ENCODE peak calls at places on chromosome 19, in nine cellular contexts. R is GM23248, S is PC-3, G is hepatocyte, E is HCT116, Z is neural progenitor cell, F is SK-N-SH, L is MM.1S, K is OCI-LY7. P is an unnamed sample.

GRCh38 chr19:2271516-2272103 is 10.4 kb downstream of the PEAK3 start:
- DNase-seq in S (peak), L (peak), F (no peak), K (no peak), R (peak), G (peak), Z (peak), E (no peak), P (no peak)

GRCh38 chr19:4506449-4507149 is 11.7 kb downstream of the PLIN4 start:
- DNase-seq in F (no peak), L (no peak), E (no peak), Z (no peak), S (peak), R (peak), G (no peak), K (no peak), P (no peak)

GRCh38 chr19:18603958-18604819 is 2.4 kb downstream of the CRLF1 start:
- DNase-seq in K (no peak), G (no peak), E (no peak), R (no peak), F (peak), S (no peak), L (no peak), Z (peak), P (peak)

GRCh38 chr19:1102407-1103106 is 1.2 kb upstream of the GPX4 start:
- DNase-seq in G (peak), S (peak), E (peak), K (peak), F (no peak), R (peak), L (no peak), Z (no peak), P (no peak)

GRCh38 chr19:3528080-3528479 is 10.9 kb upstream of the TEKTIP1 start:
- DNase-seq in S (no peak), E (no peak), F (no peak), Z (no peak), L (no peak), G (no peak), R (no peak), K (no peak), P (no peak)

GRCh38 chr19:57068921-57069697 is 50.7 kb upstream of the USP29 start:
- DNase-seq in R (no peak), Z (no peak), K (no peak), F (peak), E (no peak), S (peak), L (no peak), G (no peak), P (peak)

GRCh38 chr19:33374406-33374703 is 846 bp downstream of the CEBPG start:
- DNase-seq in K (peak), R (peak), G (no peak), F (peak), Z (peak), E (no peak), L (no peak), S (peak), P (no peak)

GRCh38 chr19:4867534-4868285 is at the start of gene PLIN3:
- DNase-seq in G (peak), F (peak), R (peak), E (peak), Z (peak), S (peak), K (peak), L (peak), P (peak)

GRCh38 chr19:3450796-3451411 is 29.4 kb downstream of the SMIM24 start:
- DNase-seq in S (peak), E (no peak), R (peak), K (no peak), Z (no peak), G (peak), L (peak), F (no peak), P (no peak)

GRCh38 chr19:2567580-2567979 is 91.7 kb downstream of the GADD45B start:
- DNase-seq in K (no peak), R (peak), L (no peak), S (no peak), Z (no peak), E (no peak), G (no peak), F (no peak), P (no peak)

GRCh38 chr19:33946535-33947323 is 150.1 kb downstream of the KCTD15 start:
- DNase-seq in S (no peak), K (no peak), R (no peak), G (no peak), L (no peak), F (no peak), E (no peak), Z (peak), P (no peak)

GRCh38 chr19:18743281-18743825 is 47.8 kb downstream of the COMP start:
- DNase-seq in L (no peak), G (peak), F (peak), S (no peak), Z (peak), K (no peak), R (no peak), E (no peak), P (no peak)

GRCh38 chr19:40416918-40417713 is 3.9 kb upstream of the PRX start:
- DNase-seq in R (peak), L (no peak), F (no peak), S (peak), K (peak), G (no peak), Z (no peak), E (no peak), P (no peak)

GRCh38 chr19:17871032-17871877 is 490 bp upstream of the SLC5A5 start:
- DNase-seq in R (no peak), F (no peak), L (no peak), Z (no peak), G (no peak), K (no peak), S (no peak), E (no peak), P (no peak)

GRCh38 chr19:48551437-48552302 is at the start of gene SULT2B1:
- DNase-seq in F (peak), R (no peak), G (no peak), S (peak), K (no peak), L (no peak), Z (no peak), E (no peak), P (no peak)

GRCh38 chr19:21707065-21707464 is 60.3 kb downstream of the ZNF100 start:
- DNase-seq in L (no peak), F (no peak), E (no peak), R (no peak), G (no peak), Z (no peak), S (no peak), K (no peak), P (no peak)

GRCh38 chr19:10151521-10151920 is 31.8 kb upstream of the EIF3G start:
- DNase-seq in Z (no peak), E (no peak), F (no peak), G (no peak), L (no peak), S (no peak), K (no peak), R (no peak), P (no peak)

GRCh38 chr19:40154121-40154680 is 37.0 kb upstream of the MAP3K10 start:
- DNase-seq in L (no peak), Z (no peak), R (no peak), G (no peak), S (no peak), K (no peak), F (no peak), E (no peak), P (no peak)

GRCh38 chr19:49913720-49914119 is 15.3 kb upstream of the ATF5 start:
- DNase-seq in L (no peak), S (no peak), K (no peak), Z (no peak), E (no peak), G (no peak), F (no peak), R (no peak), P (no peak)

GRCh38 chr19:49952906-49953305 is 8.1 kb downstream of the SIGLEC11 start:
- DNase-seq in R (no peak), S (no peak), L (no peak), K (no peak), Z (no peak), F (no peak), G (no peak), E (no peak), P (no peak)

GRCh38 chr19:46413262-46414031 is at the start of gene CCDC8:
- DNase-seq in G (peak), Z (peak), S (no peak), L (no peak), E (no peak), R (peak), K (no peak), F (no peak), P (peak)

GRCh38 chr19:36246006-36246391 is 31.1 kb downstream of the ZNF146 start:
- DNase-seq in K (no peak), R (peak), L (no peak), F (peak), S (no peak), Z (no peak), G (no peak), E (no peak), P (no peak)

DNA sequence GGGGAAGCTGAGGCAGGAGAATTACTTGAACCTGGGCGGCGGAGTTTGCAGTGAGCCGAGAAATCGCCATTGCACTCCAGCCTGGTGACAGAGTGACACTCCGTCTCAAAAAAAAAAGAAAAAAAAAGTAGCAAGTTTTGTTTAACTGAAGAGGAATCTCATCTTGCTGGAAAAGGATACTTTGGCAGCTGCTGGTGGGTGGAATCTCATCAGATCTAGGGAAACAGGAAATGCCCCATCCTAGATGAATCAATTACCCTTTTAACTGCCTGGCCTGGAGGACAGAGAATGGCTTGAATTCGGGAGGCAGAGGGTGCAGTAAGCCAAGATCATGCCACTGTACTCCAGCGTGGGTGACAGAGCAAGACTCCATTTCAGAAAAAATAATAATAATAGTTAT is 8.4 kb downstream of the ZNF320 start:
- DNase-seq in F (no peak), K (no peak), E (no peak), R (no peak), G (no peak), L (no peak), Z (no peak), S (no peak), P (peak)
- TF ChIP-seq EZH2phosphoT487 in F (no peak), K (no peak), E (no peak), R (no peak), G (no peak), L (no peak), Z (no peak), S (no peak), P (no peak)

DNA sequence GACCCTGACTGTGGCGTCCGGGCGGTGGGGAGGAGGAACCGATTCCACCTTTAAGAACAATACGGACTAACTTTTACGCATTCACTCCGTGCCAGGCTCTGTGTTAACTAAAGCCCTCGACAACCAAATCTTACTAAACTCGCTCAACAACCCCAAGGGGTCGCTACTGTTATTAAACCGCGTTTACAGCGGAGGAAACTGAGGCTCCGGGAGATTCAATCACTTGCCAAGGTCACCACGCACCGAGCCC is 1.2 kb downstream of the SAMD1 start:
- DNase-seq in G (peak), R (peak), Z (peak), S (peak), E (no peak), F (peak), L (no peak), K (peak), P (peak)
- TF ChIP-seq EZH2phosphoT487 in G (no peak), R (no peak), Z (no peak), S (no peak), E (no peak), F (no peak), L (no peak), K (no peak), P (no peak)

DNA sequence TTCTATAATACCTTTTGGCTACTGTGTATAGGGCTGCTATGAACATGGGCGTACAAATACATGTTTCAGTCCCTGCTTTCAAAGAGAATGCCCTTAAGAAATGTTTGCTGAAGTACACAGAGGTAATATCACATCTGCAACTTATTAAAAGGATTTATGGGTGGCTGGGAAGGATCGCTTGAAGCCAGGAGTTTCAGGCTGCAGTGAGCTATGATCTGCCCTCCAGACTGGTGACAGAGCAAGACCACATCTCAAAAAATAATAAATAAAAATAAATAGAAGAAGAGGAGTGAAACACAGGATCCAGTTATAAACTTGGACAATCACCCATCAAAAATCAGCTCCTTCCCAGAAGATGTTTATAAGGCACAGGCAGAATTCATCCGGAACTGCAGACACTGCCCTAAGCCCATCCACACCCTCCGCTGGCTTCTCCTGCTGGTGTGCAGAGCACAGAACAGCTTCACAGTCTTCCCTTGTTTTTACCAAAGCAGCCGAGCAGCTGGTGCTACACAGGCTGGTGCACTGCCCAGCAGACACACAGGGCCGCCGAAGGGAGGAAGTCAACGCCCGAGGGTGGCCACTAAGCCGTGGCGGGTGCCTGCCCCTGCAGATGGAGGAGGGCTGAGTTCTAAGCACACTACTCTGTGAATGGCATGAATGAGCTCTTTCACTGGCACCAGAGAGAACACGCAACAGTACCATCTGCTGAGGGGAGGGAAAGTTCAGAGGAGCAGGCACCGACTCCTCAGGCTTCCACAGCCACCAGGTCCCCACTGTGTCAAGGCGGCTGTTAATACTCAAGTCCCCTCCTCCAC is 44.0 kb downstream of the BRD4 start:
- DNase-seq in L (peak), Z (peak), E (no peak), S (no peak), R (peak), K (peak), F (peak), G (no peak), P (no peak)
- TF ChIP-seq EZH2phosphoT487 in L (no peak), Z (no peak), E (no peak), S (no peak), R (no peak), K (no peak), F (no peak), G (no peak), P (no peak)

GRCh38 chr19:47445937-47446402 is 25.7 kb downstream of the SLC8A2 start:
- DNase-seq in E (no peak), Z (peak), F (peak), S (peak), R (peak), G (peak), K (peak), L (no peak), P (peak)
- TF ChIP-seq EZH2phosphoT487 in E (no peak), Z (no peak), F (no peak), S (no peak), R (no peak), G (no peak), K (no peak), L (no peak), P (no peak)

DNA sequence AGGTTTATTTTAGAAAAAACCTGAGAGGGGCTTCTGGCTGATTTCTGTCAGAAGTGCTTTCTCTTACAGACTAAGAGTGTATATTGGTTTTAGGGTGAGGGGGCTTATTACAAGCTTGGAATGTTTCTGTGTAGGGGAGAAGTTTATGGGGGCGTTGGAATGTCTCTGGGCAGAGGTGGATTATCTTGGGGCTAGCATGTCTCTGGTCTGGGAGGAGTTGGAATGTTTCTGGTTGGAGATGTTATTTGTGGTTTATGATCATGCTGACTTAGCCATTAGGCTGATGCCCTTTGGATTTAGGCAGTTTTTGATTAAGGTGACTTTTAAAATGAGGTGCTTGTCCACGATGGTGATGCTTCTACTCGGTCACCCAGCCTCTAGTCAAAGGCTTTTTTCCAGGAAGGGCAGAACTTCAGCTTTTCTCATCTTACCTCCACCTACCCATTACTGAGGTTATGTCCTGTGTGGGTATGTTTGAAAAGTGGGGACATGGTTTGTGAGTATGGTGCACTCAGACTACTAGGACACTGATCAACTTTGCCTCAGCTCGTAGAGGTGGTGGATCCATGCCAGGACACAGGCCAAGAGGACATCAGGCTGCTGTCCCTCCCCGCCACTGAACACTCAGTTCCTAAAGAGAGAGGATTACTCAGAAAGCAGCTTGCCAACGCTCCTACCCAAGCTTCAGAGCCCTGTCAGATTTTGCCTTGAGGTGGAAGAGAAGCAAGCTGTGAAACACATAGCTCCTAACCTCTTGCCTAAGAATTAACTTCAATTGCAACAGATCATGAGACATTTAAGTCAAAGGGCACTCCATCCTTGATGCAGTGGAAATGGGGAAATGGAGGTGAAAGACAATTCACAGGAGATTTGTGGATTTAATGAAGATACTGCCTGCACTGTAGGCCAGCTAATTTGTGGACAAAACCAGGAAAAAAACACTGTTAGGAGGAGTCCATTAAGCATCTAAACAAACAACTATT is 63.6 kb downstream of the ZNF44 start:
- DNase-seq in G (no peak), S (no peak), Z (no peak), R (peak), F (no peak), L (no peak), E (no peak), K (no peak), P (no peak)
- TF ChIP-seq EZH2phosphoT487 in G (no peak), S (no peak), Z (no peak), R (no peak), F (no peak), L (no peak), E (no peak), K (no peak), P (no peak)

GRCh38 chr19:43765109-43765876 is 10.5 kb upstream of the SMG9 start:
- DNase-seq in L (peak), F (no peak), G (peak), R (peak), S (peak), Z (no peak), K (peak), E (peak), P (no peak)
- TF ChIP-seq EZH2phosphoT487 in L (no peak), F (no peak), G (no peak), R (no peak), S (no peak), Z (no peak), K (no peak), E (no peak), P (no peak)

GRCh38 chr19:55099557-55100506 is 17.6 kb downstream of the PPP1R12C start:
- DNase-seq in L (no peak), E (no peak), Z (peak), F (no peak), R (no peak), S (peak), K (no peak), G (no peak), P (peak)
- TF ChIP-seq EZH2phosphoT487 in L (no peak), E (no peak), Z (no peak), F (no peak), R (no peak), S (no peak), K (no peak), G (no peak), P (no peak)

DNA sequence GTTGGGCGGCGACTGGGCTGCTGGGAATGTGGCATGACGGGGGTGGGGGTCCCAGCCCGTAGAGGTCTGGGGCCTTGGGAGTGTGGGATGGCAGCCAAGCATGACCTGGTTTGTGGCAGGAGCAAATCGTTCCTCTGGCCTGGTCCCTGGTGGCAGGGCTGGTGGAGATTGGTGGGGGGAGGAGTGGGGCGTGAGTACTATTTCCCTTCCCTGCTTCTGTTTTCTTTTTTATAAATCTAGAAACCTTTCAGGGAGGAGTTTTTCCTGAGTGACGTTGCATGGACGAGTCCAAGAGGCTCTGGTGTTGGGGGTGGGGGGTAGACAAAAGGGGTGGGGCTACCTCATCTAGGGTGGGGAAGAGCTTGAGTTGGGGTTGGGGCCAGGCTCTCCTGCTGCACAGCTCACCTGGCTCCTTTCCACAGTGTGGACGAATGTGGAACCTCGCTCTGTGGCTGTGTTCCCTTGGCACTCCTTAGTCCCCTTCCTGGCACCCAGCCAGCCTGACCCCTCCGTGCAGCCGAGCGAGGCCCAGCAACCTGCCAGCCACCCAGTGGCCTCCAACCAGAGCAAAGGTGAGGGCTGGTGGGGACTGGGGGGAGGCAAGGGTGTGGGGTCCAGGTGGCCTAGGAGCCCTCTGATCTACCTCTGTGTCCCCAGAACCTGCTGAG is 15.4 kb upstream of the PRR19 start:
- DNase-seq in K (peak), L (no peak), G (peak), F (peak), E (no peak), R (peak), S (no peak), Z (no peak), P (no peak)
- TF ChIP-seq EZH2phosphoT487 in K (no peak), L (no peak), G (no peak), F (no peak), E (no peak), R (no peak), S (no peak), Z (no peak), P (no peak)

GRCh38 chr19:30090963-30091362 is 148.9 kb downstream of the URI1 start:
- DNase-seq in G (no peak), Z (no peak), F (no peak), R (no peak), E (no peak), S (no peak), K (no peak), L (no peak), P (no peak)
- TF ChIP-seq EZH2phosphoT487 in G (no peak), Z (no peak), F (no peak), R (no peak), E (no peak), S (no peak), K (no peak), L (no peak), P (no peak)

GRCh38 chr19:12859546-12859945 is 21.2 kb downstream of the MAST1 start:
- DNase-seq in S (no peak), K (no peak), E (no peak), G (no peak), L (no peak), R (no peak), Z (no peak), F (no peak), P (no peak)
- TF ChIP-seq EZH2phosphoT487 in S (no peak), K (no peak), E (no peak), G (no peak), L (no peak), R (no peak), Z (no peak), F (no peak), P (no peak)

P was measured in GM23338.